ENCODE peak calls at places on chromosomes 2 and 18, in six cellular contexts. L is mammary epithelial cell, W is left ventricle myocardium inferior, T is tibial nerve, F is mucosa of descending colon, A is ovary. P is an unnamed sample. For H3K4me1, the result is how much of the 10 kb centered on the place peaks cover.

GRCh38 chr2:96264656-96265348 is 995 bp downstream of the TMEM127 start:
- DNase-seq in T (no peak), L (no peak), F (peak), W (no peak), A (no peak), P (no peak)

GRCh38 chr2:159613515-159614336 is 2.6 kb downstream of the BAZ2B start:
- DNase-seq in T (no peak), W (no peak), A (no peak), L (peak), F (no peak), P (no peak)

GRCh38 chr2:101820519-101820918 is 123.0 kb downstream of the MAP4K4 start:
- DNase-seq in W (no peak), A (no peak), F (no peak), T (no peak), L (peak), P (no peak)

GRCh38 chr2:109532728-109533076 is 81.1 kb downstream of the SEPTIN10 start:
- DNase-seq in F (no peak), T (no peak), W (no peak), A (no peak), L (no peak), P (no peak)

GRCh38 chr2:140473851-140474250 is 1657.0 kb downstream of the LRP1B start:
- DNase-seq in A (no peak), F (no peak), W (no peak), L (no peak), T (no peak), P (no peak)

GRCh38 chr2:73984922-73985317 is 210 bp downstream of the TET3 start:
- DNase-seq in W (peak), F (peak), T (no peak), L (no peak), A (peak), P (no peak)

GRCh38 chr2:230778350-230779140 is 65.9 kb downstream of the CAB39 start:
- DNase-seq in T (no peak), W (no peak), F (no peak), L (no peak), A (no peak), P (no peak)

GRCh38 chr2:31704561-31705212 is 123.9 kb upstream of the SRD5A2 start:
- DNase-seq in T (no peak), W (no peak), F (no peak), A (no peak), L (no peak), P (no peak)

DNA sequence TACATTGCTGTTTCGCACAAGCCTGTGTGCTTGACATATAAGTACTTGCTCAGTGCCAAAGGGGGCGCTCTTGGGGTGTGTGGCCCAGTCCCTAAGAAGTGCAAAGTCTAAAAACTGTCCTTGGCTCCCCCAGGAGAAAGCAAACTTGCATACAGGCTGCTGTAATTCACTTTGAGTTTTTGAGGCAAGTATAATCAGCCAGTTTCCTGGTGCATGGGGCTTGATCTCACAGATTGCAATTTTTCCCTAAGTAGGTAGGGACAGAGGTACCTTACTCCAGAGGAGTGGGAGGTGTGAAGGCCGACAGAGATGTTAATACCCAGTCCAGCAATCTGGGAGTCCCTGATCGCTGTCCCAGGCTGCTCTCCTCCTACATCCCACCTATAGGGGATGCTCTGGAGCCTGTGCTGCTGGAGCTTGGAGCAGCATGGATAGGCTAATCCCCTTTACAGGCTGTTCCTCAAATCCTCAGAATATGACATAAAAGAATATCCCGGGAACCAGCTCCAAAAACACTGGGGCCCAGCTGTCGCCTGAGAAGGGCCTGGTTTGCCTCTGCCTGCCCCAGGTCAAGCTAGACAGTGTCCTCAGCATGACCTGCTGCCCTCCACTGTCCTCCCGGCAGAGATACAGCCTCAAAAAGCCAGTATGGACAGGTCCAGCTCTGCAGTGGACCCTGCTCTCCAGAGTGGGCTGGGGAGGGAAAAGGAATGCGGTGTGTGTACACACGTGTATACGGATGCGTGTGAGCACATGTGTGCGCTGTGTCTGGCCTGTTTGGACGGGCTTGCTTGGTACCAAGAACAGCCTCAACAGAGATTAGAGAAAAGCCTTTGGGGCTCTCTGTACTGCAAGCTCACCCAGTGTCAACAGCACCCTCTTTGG is 136.6 kb upstream of the HAAO start:
- DNase-seq in W (no peak), T (no peak), A (no peak), F (peak), L (no peak), P (no peak)
- H3K4me1 ChIP-seq in W (half or more), T (half or more), A (half or more), F (half or more), L (under half), P (half or more)

DNA sequence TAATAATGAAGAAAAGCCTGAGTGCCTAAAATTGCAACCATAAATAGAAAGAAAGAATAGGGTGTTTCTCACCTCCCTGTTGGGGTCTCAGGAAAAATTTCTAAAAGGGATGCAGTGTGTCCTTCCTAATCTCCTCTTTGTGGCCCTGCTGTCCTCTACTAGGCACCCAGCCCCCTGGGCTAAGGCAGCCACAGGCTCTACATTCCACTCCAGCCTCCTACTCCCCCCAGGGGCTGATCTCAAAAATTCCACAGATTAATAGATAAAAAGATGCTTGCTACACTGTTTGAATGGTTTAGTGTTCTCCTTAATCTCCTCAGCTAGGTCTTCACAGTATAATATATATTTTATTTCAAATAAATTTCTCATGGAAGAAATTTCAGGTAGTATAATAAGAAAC is 17.6 kb downstream of the SATB2 start:
- DNase-seq in A (no peak), L (no peak), T (no peak), F (no peak), W (no peak), P (no peak)
- TF ChIP-seq CTCF in A (no peak), L (no peak), T (no peak), F (no peak), W (no peak), P (no peak)

GRCh38 chr2:105358593-105358992 is 21.3 kb downstream of the C2orf49 start:
- DNase-seq in A (peak), F (no peak), T (no peak), L (no peak), W (no peak), P (no peak)
- H3K4me1 ChIP-seq in A (under half), F (under half), T (under half), L (under half), W (under half), P (under half)

GRCh38 chr2:177212106-177212894 is at the start of gene HNRNPA3:
- DNase-seq in A (peak), F (peak), W (peak), T (peak), L (peak), P (peak)
- TF ChIP-seq CTCF in A (peak), F (no peak), W (peak), T (peak), L (peak), P (no peak)

DNA sequence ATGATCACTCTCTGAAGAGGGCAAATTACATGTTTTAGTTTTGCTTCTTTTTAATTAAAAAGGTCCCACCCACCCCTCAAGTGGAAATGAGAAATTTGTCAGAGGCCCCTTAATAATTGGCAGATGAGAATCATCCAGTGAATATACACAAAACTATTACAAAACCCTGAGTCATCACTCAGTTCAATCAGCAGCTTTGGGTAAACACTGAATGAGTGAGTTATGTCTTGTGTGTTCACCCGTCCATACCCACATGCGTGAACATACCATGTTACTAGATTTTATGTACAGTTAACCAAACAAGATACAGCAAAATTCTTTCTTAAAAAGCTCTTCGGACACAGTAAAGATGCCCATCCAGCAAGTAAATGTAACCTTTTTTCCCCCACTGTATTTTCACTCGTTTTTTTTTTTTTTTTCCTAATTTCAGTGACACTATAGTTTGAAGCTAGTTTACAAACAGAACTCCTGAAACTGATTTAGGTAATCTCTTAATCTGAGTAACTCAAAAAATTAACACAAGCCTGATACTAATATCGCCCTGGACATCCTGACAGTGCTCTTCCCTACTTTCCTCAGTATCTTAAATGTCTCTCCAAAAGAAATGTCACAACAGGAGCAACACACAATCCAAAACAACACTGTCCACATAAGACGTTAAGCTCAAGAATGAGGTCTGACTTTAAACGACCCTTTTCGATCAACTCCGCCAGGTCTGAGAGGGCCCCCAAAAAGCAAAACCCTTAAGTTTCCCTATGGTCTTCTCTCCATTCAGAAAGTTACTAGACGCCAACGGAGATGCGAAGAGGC is 1.3 kb downstream of the PSME4 start:
- DNase-seq in A (no peak), F (peak), W (no peak), L (peak), T (no peak), P (no peak)
- H3K4me1 ChIP-seq in A (under half), F (under half), W (half or more), L (under half), T (under half), P (under half)

GRCh38 chr18:60069145-60069544 is 169.3 kb downstream of the PMAIP1 start:
- DNase-seq in F (no peak), T (no peak), W (no peak), L (no peak), A (no peak), P (no peak)
- TF ChIP-seq CTCF in F (no peak), T (no peak), W (no peak), L (peak), A (no peak), P (no peak)

GRCh38 chr2:38973266-38973665 is 83.6 kb downstream of the ARHGEF33 start:
- DNase-seq in F (no peak), A (no peak), T (no peak), W (no peak), L (no peak), P (no peak)
- H3K4me1 ChIP-seq in F (under half), A (under half), T (under half), W (under half), L (under half), P (under half)

GRCh38 chr2:111149882-111150455 is 29.3 kb downstream of the BCL2L11 start:
- DNase-seq in W (no peak), L (no peak), F (no peak), A (no peak), T (no peak), P (no peak)
- TF ChIP-seq CTCF in W (no peak), L (no peak), F (no peak), A (no peak), T (no peak), P (no peak)

GRCh38 chr2:46852598-46852997 is 63.0 kb downstream of the MCFD2 start:
- DNase-seq in L (no peak), F (no peak), W (no peak), T (no peak), A (no peak), P (no peak)

GRCh38 chr2:46849080-46849715 is 66.4 kb downstream of the MCFD2 start:
- DNase-seq in F (peak), W (no peak), T (no peak), A (no peak), L (no peak), P (no peak)

GRCh38 chr2:46849741-46850474 is 65.7 kb downstream of the MCFD2 start:
- DNase-seq in A (peak), T (no peak), W (peak), L (no peak), F (peak), P (no peak)

GRCh38 chr2:46852124-46852523 is 63.5 kb downstream of the MCFD2 start:
- DNase-seq in L (no peak), W (no peak), F (no peak), T (no peak), A (no peak), P (no peak)

GRCh38 chr2:46850742-46851141 is 64.9 kb downstream of the MCFD2 start:
- DNase-seq in A (peak), T (no peak), L (peak), F (peak), W (peak), P (no peak)
- H3K4me1 ChIP-seq in A (half or more), T (under half), L (half or more), F (under half), W (half or more), P (half or more)

P was measured in esophagus squamous epithelium.